ENCODE peak calls at places on chromosome 6, in seven cellular contexts. One of them, this sample, is unnamed.

GRCh38 chr6:81744136-81744535 is 8.3 kb downstream of the TENT5A start:
- DNase-seq in AG20443: no peak
- DNase-seq in GM06990: no peak
- DNase-seq in germinal center: no peak
- DNase-seq in iris pigment epithelial cell: no peak
- DNase-seq in kidney epithelial cell: no peak
- DNase-seq in COR-L47: no peak
- DNase-seq in this sample: no peak

GRCh38 chr6:114739656-114740055 is 396.8 kb upstream of the HS3ST5 start:
- DNase-seq in germinal center: no peak
- DNase-seq in COR-L47: no peak
- DNase-seq in iris pigment epithelial cell: no peak
- DNase-seq in GM06990: no peak
- DNase-seq in kidney epithelial cell: peak
- DNase-seq in AG20443: no peak
- DNase-seq in this sample: no peak

GRCh38 chr6:79240509-79240908 is 6.0 kb upstream of the HMGN3 start:
- DNase-seq in COR-L47: no peak
- DNase-seq in iris pigment epithelial cell: peak
- DNase-seq in AG20443: no peak
- DNase-seq in kidney epithelial cell: no peak
- DNase-seq in GM06990: no peak
- DNase-seq in germinal center: no peak
- DNase-seq in this sample: no peak

GRCh38 chr6:137044366-137045220 is at the start of gene IL20RA:
- DNase-seq in kidney epithelial cell: no peak
- DNase-seq in iris pigment epithelial cell: peak
- DNase-seq in germinal center: peak
- DNase-seq in COR-L47: peak
- DNase-seq in GM06990: peak
- DNase-seq in AG20443: peak
- DNase-seq in this sample: no peak

GRCh38 chr6:150723857-150724256 is 124.2 kb downstream of the PLEKHG1 start:
- DNase-seq in germinal center: no peak
- DNase-seq in kidney epithelial cell: no peak
- DNase-seq in COR-L47: no peak
- DNase-seq in GM06990: no peak
- DNase-seq in AG20443: no peak
- DNase-seq in iris pigment epithelial cell: no peak
- DNase-seq in this sample: no peak

GRCh38 chr6:42259286-42259685 is 41.6 kb upstream of the MRPS10 start:
- DNase-seq in germinal center: no peak
- DNase-seq in GM06990: no peak
- DNase-seq in iris pigment epithelial cell: no peak
- DNase-seq in COR-L47: no peak
- DNase-seq in kidney epithelial cell: no peak
- DNase-seq in AG20443: no peak
- DNase-seq in this sample: no peak

GRCh38 chr6:28606424-28607391 is 81.0 kb downstream of the GPX5 start:
- DNase-seq in germinal center: peak
- DNase-seq in GM06990: peak
- DNase-seq in kidney epithelial cell: no peak
- DNase-seq in iris pigment epithelial cell: peak
- DNase-seq in COR-L47: peak
- DNase-seq in AG20443: peak
- DNase-seq in this sample: peak

GRCh38 chr6:170516783-170517616 is 36.1 kb downstream of the PSMB1 start:
- DNase-seq in germinal center: peak
- DNase-seq in kidney epithelial cell: peak
- DNase-seq in GM06990: peak
- DNase-seq in AG20443: peak
- DNase-seq in iris pigment epithelial cell: peak
- DNase-seq in COR-L47: peak
- DNase-seq in this sample: no peak

GRCh38 chr6:42781811-42782688 is at the start of gene BICRAL:
- DNase-seq in iris pigment epithelial cell: peak
- DNase-seq in kidney epithelial cell: no peak
- DNase-seq in GM06990: peak
- DNase-seq in COR-L47: peak
- DNase-seq in germinal center: peak
- DNase-seq in AG20443: peak
- DNase-seq in this sample: no peak

GRCh38 chr6:41698350-41698781 is 37.0 kb downstream of the TFEB start:
- DNase-seq in GM06990: no peak
- DNase-seq in germinal center: no peak
- DNase-seq in iris pigment epithelial cell: peak
- DNase-seq in kidney epithelial cell: peak
- DNase-seq in COR-L47: no peak
- DNase-seq in AG20443: peak
- DNase-seq in this sample: peak

GRCh38 chr6:76708641-76709331 is 636.3 kb upstream of the IMPG1 start:
- DNase-seq in GM06990: no peak
- DNase-seq in kidney epithelial cell: no peak
- DNase-seq in germinal center: no peak
- DNase-seq in AG20443: no peak
- DNase-seq in COR-L47: no peak
- DNase-seq in iris pigment epithelial cell: no peak
- DNase-seq in this sample: no peak

GRCh38 chr6:169959129-169960002 is 207.9 kb downstream of the ERMARD start:
- DNase-seq in kidney epithelial cell: no peak
- DNase-seq in GM06990: peak
- DNase-seq in germinal center: peak
- DNase-seq in iris pigment epithelial cell: no peak
- DNase-seq in COR-L47: peak
- DNase-seq in AG20443: no peak
- DNase-seq in this sample: no peak

GRCh38 chr6:132614554-132614953 is 9.5 kb downstream of the TAAR2 start:
- DNase-seq in GM06990: no peak
- DNase-seq in COR-L47: no peak
- DNase-seq in AG20443: no peak
- DNase-seq in iris pigment epithelial cell: no peak
- DNase-seq in kidney epithelial cell: no peak
- DNase-seq in germinal center: no peak
- DNase-seq in this sample: no peak

GRCh38 chr6:56510984-56511531 is 131.6 kb downstream of the DST start:
- DNase-seq in iris pigment epithelial cell: no peak
- DNase-seq in kidney epithelial cell: no peak
- DNase-seq in AG20443: no peak
- DNase-seq in germinal center: no peak
- DNase-seq in COR-L47: peak
- DNase-seq in GM06990: no peak
- DNase-seq in this sample: no peak

GRCh38 chr6:150354754-150355571 is 13.8 kb upstream of the IYD start:
- DNase-seq in AG20443: no peak
- DNase-seq in kidney epithelial cell: no peak
- DNase-seq in GM06990: no peak
- DNase-seq in iris pigment epithelial cell: peak
- DNase-seq in germinal center: no peak
- DNase-seq in COR-L47: no peak
- DNase-seq in this sample: no peak

GRCh38 chr6:158698876-158699440 is 49.1 kb downstream of the SYTL3 start:
- DNase-seq in germinal center: no peak
- DNase-seq in COR-L47: no peak
- DNase-seq in kidney epithelial cell: no peak
- DNase-seq in AG20443: no peak
- DNase-seq in iris pigment epithelial cell: peak
- DNase-seq in GM06990: no peak
- DNase-seq in this sample: no peak

GRCh38 chr6:3466488-3467219 is 9.8 kb upstream of the SLC22A23 start:
- DNase-seq in iris pigment epithelial cell: no peak
- DNase-seq in GM06990: no peak
- DNase-seq in kidney epithelial cell: no peak
- DNase-seq in COR-L47: no peak
- DNase-seq in germinal center: no peak
- DNase-seq in AG20443: no peak
- DNase-seq in this sample: no peak

GRCh38 chr6:118705799-118706481 is 54.5 kb upstream of the CEP85L start:
- DNase-seq in germinal center: no peak
- DNase-seq in COR-L47: no peak
- DNase-seq in GM06990: peak
- DNase-seq in iris pigment epithelial cell: peak
- DNase-seq in AG20443: peak
- DNase-seq in kidney epithelial cell: no peak
- DNase-seq in this sample: peak

GRCh38 chr6:79373880-79374279 is 139.4 kb upstream of the HMGN3 start:
- DNase-seq in germinal center: no peak
- DNase-seq in kidney epithelial cell: no peak
- DNase-seq in AG20443: no peak
- DNase-seq in COR-L47: no peak
- DNase-seq in GM06990: no peak
- DNase-seq in iris pigment epithelial cell: no peak
- DNase-seq in this sample: peak

GRCh38 chr6:147870745-147871144 is 362.3 kb downstream of the SAMD5 start:
- DNase-seq in AG20443: no peak
- DNase-seq in iris pigment epithelial cell: no peak
- DNase-seq in germinal center: no peak
- DNase-seq in COR-L47: no peak
- DNase-seq in kidney epithelial cell: no peak
- DNase-seq in GM06990: no peak
- DNase-seq in this sample: peak

GRCh38 chr6:129634411-129635230 is 75.4 kb downstream of the ARHGAP18 start:
- DNase-seq in germinal center: no peak
- DNase-seq in iris pigment epithelial cell: no peak
- DNase-seq in GM06990: no peak
- DNase-seq in kidney epithelial cell: no peak
- DNase-seq in AG20443: no peak
- DNase-seq in COR-L47: no peak
- DNase-seq in this sample: no peak

This sample was measured in retinal pigment epithelial cell.